ENCODE peak calls at places on chromosome 10, in nine cellular contexts. O is ACHN; G is left ventricle myocardium superior; D is CD4-positive, CD25-positive, alpha-beta regulatory T cell; T is stimulated activated CD4-positive, alpha-beta T cell treated with anti-CD3 and anti-CD28 coated beads, Interleukin-1b, Interleukin-23, amount 100 ng/mL, for 24 hours; F is stimulated activated CD8-positive, alpha-beta memory T cell treated with anti-CD3 and anti-CD28 coated beads, Interleukin-2, amount 100 ng/mL, for 1 hour; C is fibroblast of the aortic adventitia; B is kidney glomerular epithelial cell; A is non-pigmented ciliary epithelial cell. H is an unnamed sample.

GRCh38 chr10:49197171-49197570 is 9.0 kb upstream of the TMEM273 start:
- DNase-seq in O (no peak), A (no peak), D (no peak), C (no peak), F (no peak), T (no peak), B (no peak), G (no peak), H (no peak)

GRCh38 chr10:79942261-79943185 is 6.4 kb downstream of the SFTPD start:
- DNase-seq in A (no peak), T (no peak), C (no peak), G (no peak), D (no peak), B (no peak), O (no peak), F (no peak), H (no peak)

GRCh38 chr10:110040767-110041478 is 33.1 kb downstream of the ADD3 start:
- DNase-seq in T (no peak), D (no peak), B (peak; percentile 93), F (no peak), O (peak; percentile 33), A (no peak), C (no peak), G (no peak), H (no peak)

GRCh38 chr10:30557884-30558283 is 71.7 kb downstream of the LYZL2 start:
- DNase-seq in F (no peak), A (peak; percentile 14), C (peak; percentile 73), G (no peak), O (peak; percentile 35), T (no peak), B (peak; percentile 47), D (no peak), H (no peak)

GRCh38 chr10:130480491-130480890 is 344.3 kb downstream of the GLRX3 start:
- DNase-seq in D (no peak), A (no peak), B (no peak), T (no peak), C (no peak), O (no peak), F (no peak), G (no peak), H (no peak)

GRCh38 chr10:95566121-95566520 is 5.0 kb upstream of the SORBS1 start:
- DNase-seq in D (no peak), B (no peak), T (no peak), C (no peak), A (no peak), F (no peak), O (no peak), G (no peak), H (no peak)

GRCh38 chr10:6033954-6034353 is 28.2 kb downstream of the IL2RA start:
- DNase-seq in C (no peak), T (no peak), G (no peak), D (no peak), A (no peak), O (no peak), B (peak; percentile 45), F (no peak), H (no peak)

GRCh38 chr10:75940742-75941141 is 509.3 kb downstream of the LRMDA start:
- DNase-seq in B (no peak), A (no peak), T (no peak), O (no peak), C (no peak), G (no peak), D (no peak), F (no peak), H (no peak)

GRCh38 chr10:88920198-88920597 is 32.4 kb downstream of the ACTA2 start:
- DNase-seq in F (no peak), G (no peak), D (no peak), T (no peak), A (no peak), B (no peak), O (no peak), C (peak; percentile 62), H (no peak)

GRCh38 chr10:60114765-60115586 is 208.6 kb upstream of the CCDC6 start:
- DNase-seq in O (peak; percentile 64), G (no peak), D (no peak), B (peak; percentile 28), F (no peak), A (peak; percentile 45), T (no peak), C (peak; percentile 90), H (peak; percentile 15)

GRCh38 chr10:79404231-79404609 is 41.2 kb downstream of the ZCCHC24 start:
- DNase-seq in T (no peak), F (no peak), G (peak; percentile 75), D (no peak), O (no peak), C (peak; percentile 96), A (peak; percentile 37), B (no peak), H (no peak)

GRCh38 chr10:114571316-114571999 is 86.6 kb downstream of the ABLIM1 start:
- DNase-seq in O (no peak), A (no peak), F (no peak), B (no peak), C (no peak), G (no peak), D (no peak), T (no peak), H (no peak)

GRCh38 chr10:33917069-33917468 is 582.6 kb upstream of the NRP1 start:
- DNase-seq in F (no peak), D (no peak), A (no peak), T (no peak), O (no peak), C (no peak), B (no peak), G (no peak), H (no peak)

GRCh38 chr10:122546242-122546641 is 14.3 kb upstream of the DMBT1 start:
- DNase-seq in F (no peak), G (no peak), O (no peak), C (no peak), D (no peak), T (no peak), B (no peak), A (no peak), H (no peak)

GRCh38 chr10:3372284-3372683 is 199.7 kb upstream of the PITRM1 start:
- DNase-seq in B (no peak), A (no peak), G (no peak), F (no peak), C (peak; percentile 69), D (no peak), O (no peak), T (no peak), H (no peak)

GRCh38 chr10:43998021-43998809 is 349.5 kb upstream of the ZNF32 start:
- DNase-seq in F (no peak), T (no peak), B (no peak), C (peak; percentile 84), A (no peak), G (no peak), O (no peak), D (no peak), H (no peak)

GRCh38 chr10:98029149-98030092 is 1.0 kb downstream of the CRTAC1 start:
- DNase-seq in B (no peak), F (no peak), O (no peak), C (no peak), A (no peak), G (peak; percentile 36), D (no peak), T (no peak), H (no peak)

GRCh38 chr10:124681091-124681490 is 63.1 kb downstream of the FAM53B start:
- DNase-seq in F (no peak), G (no peak), A (no peak), O (no peak), C (no peak), T (no peak), D (no peak), B (no peak), H (no peak)

GRCh38 chr10:65602182-65602865 is 1323.5 kb upstream of the LRRTM3 start:
- DNase-seq in C (no peak), D (no peak), O (no peak), T (no peak), B (no peak), A (no peak), F (no peak), G (no peak), H (no peak)

GRCh38 chr10:17795807-17796596 is 13.1 kb upstream of the MRC1 start:
- DNase-seq in C (no peak), A (no peak), T (no peak), G (no peak), B (no peak), D (no peak), O (no peak), F (no peak), H (no peak)

GRCh38 chr10:67609996-67610793 is 85.8 kb downstream of the CTNNA3 start:
- DNase-seq in B (no peak), O (no peak), F (no peak), C (peak; percentile 28), D (no peak), G (no peak), T (no peak), A (no peak), H (no peak)

GRCh38 chr10:71217266-71218045 is 5.1 kb downstream of the UNC5B start:
- DNase-seq in A (no peak), O (peak; percentile 30), C (no peak), F (no peak), T (no peak), D (no peak), B (no peak), G (peak; percentile 60), H (no peak)

GRCh38 chr10:125859128-125859817 is 21.8 kb downstream of the DHX32 start:
- DNase-seq in G (no peak), T (no peak), C (no peak), B (no peak), A (no peak), O (no peak), D (no peak), F (no peak), H (no peak)

GRCh38 chr10:95896066-95896850 is 11.5 kb upstream of the CC2D2B start:
- DNase-seq in C (no peak), O (no peak), D (no peak), G (no peak), B (no peak), T (no peak), A (no peak), F (no peak), H (no peak)

GRCh38 chr10:92290076-92290836 is 622 bp downstream of the CPEB3 start:
- DNase-seq in G (no peak), F (no peak), O (peak; percentile 50), T (no peak), B (peak; percentile 38), A (no peak), D (no peak), C (peak; percentile 44), H (peak; percentile 19)

GRCh38 chr10:124602646-124603365 is 141.2 kb downstream of the LHPP start:
- DNase-seq in T (no peak), D (no peak), O (no peak), G (peak; percentile 19), B (no peak), A (no peak), C (no peak), F (no peak), H (no peak)

GRCh38 chr10:132467464-132468149 is 70.0 kb upstream of the INPP5A start:
- DNase-seq in C (no peak), B (no peak), G (peak; percentile 29), T (no peak), D (no peak), F (no peak), O (no peak), A (no peak), H (no peak)

GRCh38 chr10:106189254-106189653 is 975.3 kb downstream of the SORCS1 start:
- DNase-seq in C (peak; percentile 5), O (peak; percentile 47), F (no peak), T (no peak), A (no peak), D (no peak), B (peak; percentile 36), G (no peak), H (no peak)

GRCh38 chr10:46231087-46231486 is 55.7 kb upstream of the ANTXRL start:
- DNase-seq in C (no peak), A (no peak), D (no peak), O (no peak), F (no peak), T (no peak), G (peak; percentile 4), B (no peak), H (no peak)

GRCh38 chr10:124145109-124145860 is 51.9 kb upstream of the CHST15 start:
- DNase-seq in D (no peak), G (peak; percentile 59), C (peak; percentile 17), A (no peak), F (no peak), O (no peak), T (no peak), B (no peak), H (no peak)

GRCh38 chr10:60846173-60846572 is 67.9 kb downstream of the CDK1 start:
- DNase-seq in B (peak; percentile 10), T (no peak), F (no peak), D (no peak), O (peak; percentile 44), C (peak; percentile 56), G (no peak), A (peak; percentile 22), H (peak; percentile 24)